ENCODE peak calls at places on chromosomes 6 and 20, in nine cellular contexts. One of them, this sample, is unnamed.

GRCh38 chr6:45436544-45437440 is 59.1 kb upstream of the SUPT3H start:
- DNase-seq in SK-N-SH: no peak
- DNase-seq in Panc1: no peak
- DNase-seq in HL-60: peak
- DNase-seq in A549: no peak
- DNase-seq in HCT116: no peak
- DNase-seq in GM12878: peak
- DNase-seq in K562: peak
- DNase-seq in HepG2: no peak
- DNase-seq in this sample: no peak

GRCh38 chr20:23926941-23927872 is 47.7 kb upstream of the CST5 start:
- DNase-seq in SK-N-SH: peak
- DNase-seq in Panc1: no peak
- DNase-seq in HL-60: peak
- DNase-seq in A549: no peak
- DNase-seq in HCT116: no peak
- DNase-seq in GM12878: no peak
- DNase-seq in K562: no peak
- DNase-seq in HepG2: no peak
- DNase-seq in this sample: no peak

GRCh38 chr6:20741490-20741889 is 207.2 kb downstream of the CDKAL1 start:
- DNase-seq in SK-N-SH: no peak
- DNase-seq in Panc1: no peak
- DNase-seq in HL-60: no peak
- DNase-seq in A549: no peak
- DNase-seq in HCT116: no peak
- DNase-seq in GM12878: no peak
- DNase-seq in K562: no peak
- DNase-seq in HepG2: no peak
- DNase-seq in this sample: no peak

GRCh38 chr20:34922654-34923381 is 32.8 kb downstream of the GSS start:
- DNase-seq in SK-N-SH: no peak
- DNase-seq in Panc1: peak
- DNase-seq in HL-60: no peak
- DNase-seq in A549: peak
- DNase-seq in HCT116: no peak
- DNase-seq in GM12878: no peak
- DNase-seq in K562: no peak
- DNase-seq in HepG2: peak
- DNase-seq in this sample: no peak

GRCh38 chr20:45592574-45593189 is 13.6 kb upstream of the WFDC8 start:
- DNase-seq in SK-N-SH: peak
- DNase-seq in Panc1: peak
- DNase-seq in HL-60: peak
- DNase-seq in A549: peak
- DNase-seq in HCT116: peak
- DNase-seq in GM12878: no peak
- DNase-seq in K562: peak
- DNase-seq in HepG2: peak
- DNase-seq in this sample: peak

GRCh38 chr6:43702147-43702521 is 14.5 kb upstream of the MRPS18A start:
- DNase-seq in SK-N-SH: no peak
- DNase-seq in Panc1: no peak
- DNase-seq in HL-60: no peak
- DNase-seq in A549: no peak
- DNase-seq in HCT116: no peak
- DNase-seq in GM12878: no peak
- DNase-seq in K562: no peak
- DNase-seq in HepG2: no peak
- DNase-seq in this sample: no peak

GRCh38 chr6:25017932-25018581 is 82.3 kb upstream of the RIPOR2 start:
- DNase-seq in SK-N-SH: no peak
- DNase-seq in Panc1: peak
- DNase-seq in HL-60: peak
- DNase-seq in A549: peak
- DNase-seq in HCT116: peak
- DNase-seq in GM12878: no peak
- DNase-seq in K562: peak
- DNase-seq in HepG2: peak
- DNase-seq in this sample: peak

GRCh38 chr6:109187399-109188114 is 92.2 kb downstream of the CEP57L1 start:
- DNase-seq in SK-N-SH: peak
- DNase-seq in Panc1: peak
- DNase-seq in HL-60: peak
- DNase-seq in A549: peak
- DNase-seq in HCT116: peak
- DNase-seq in GM12878: no peak
- DNase-seq in K562: peak
- DNase-seq in HepG2: peak
- DNase-seq in this sample: peak

GRCh38 chr6:65299236-65299635 is 407.8 kb downstream of the EYS start:
- DNase-seq in SK-N-SH: no peak
- DNase-seq in Panc1: no peak
- DNase-seq in HL-60: no peak
- DNase-seq in A549: no peak
- DNase-seq in HCT116: no peak
- DNase-seq in GM12878: no peak
- DNase-seq in K562: no peak
- DNase-seq in HepG2: no peak
- DNase-seq in this sample: no peak

GRCh38 chr20:5602346-5602745 is 147.9 kb upstream of the SHLD1 start:
- DNase-seq in SK-N-SH: no peak
- DNase-seq in Panc1: no peak
- DNase-seq in HL-60: no peak
- DNase-seq in A549: no peak
- DNase-seq in HCT116: no peak
- DNase-seq in GM12878: no peak
- DNase-seq in K562: no peak
- DNase-seq in HepG2: no peak
- DNase-seq in this sample: no peak

GRCh38 chr20:49181265-49181877 is 6.8 kb downstream of the STAU1 start:
- DNase-seq in SK-N-SH: no peak
- DNase-seq in Panc1: no peak
- DNase-seq in HL-60: no peak
- DNase-seq in A549: no peak
- DNase-seq in HCT116: no peak
- DNase-seq in GM12878: no peak
- DNase-seq in K562: no peak
- DNase-seq in HepG2: no peak
- DNase-seq in this sample: no peak

GRCh38 chr20:49320460-49320859 is 42.6 kb upstream of the ZNFX1 start:
- DNase-seq in SK-N-SH: peak
- DNase-seq in Panc1: no peak
- DNase-seq in HL-60: peak
- DNase-seq in A549: peak
- DNase-seq in HCT116: peak
- DNase-seq in GM12878: no peak
- DNase-seq in K562: no peak
- DNase-seq in HepG2: peak
- DNase-seq in this sample: peak

GRCh38 chr6:34852406-34853085 is 35.3 kb downstream of the TAF11 start:
- DNase-seq in SK-N-SH: no peak
- DNase-seq in Panc1: no peak
- DNase-seq in HL-60: no peak
- DNase-seq in A549: no peak
- DNase-seq in HCT116: no peak
- DNase-seq in GM12878: no peak
- DNase-seq in K562: no peak
- DNase-seq in HepG2: no peak
- DNase-seq in this sample: peak

GRCh38 chr6:112222111-112222726 is 32.1 kb downstream of the LAMA4 start:
- DNase-seq in SK-N-SH: no peak
- DNase-seq in Panc1: no peak
- DNase-seq in HL-60: no peak
- DNase-seq in A549: no peak
- DNase-seq in HCT116: no peak
- DNase-seq in GM12878: no peak
- DNase-seq in K562: no peak
- DNase-seq in HepG2: no peak
- DNase-seq in this sample: no peak

GRCh38 chr6:168047841-168048723 is 30.9 kb downstream of the FRMD1 start:
- DNase-seq in SK-N-SH: no peak
- DNase-seq in Panc1: no peak
- DNase-seq in HL-60: no peak
- DNase-seq in A549: no peak
- DNase-seq in HCT116: no peak
- DNase-seq in GM12878: no peak
- DNase-seq in K562: no peak
- DNase-seq in HepG2: no peak
- DNase-seq in this sample: no peak

GRCh38 chr6:33768644-33769120 is 20.2 kb downstream of the LEMD2 start:
- DNase-seq in SK-N-SH: peak
- DNase-seq in Panc1: no peak
- DNase-seq in HL-60: peak
- DNase-seq in A549: peak
- DNase-seq in HCT116: peak
- DNase-seq in GM12878: no peak
- DNase-seq in K562: peak
- DNase-seq in HepG2: peak
- DNase-seq in this sample: peak

GRCh38 chr6:129713806-129714338 is 3.9 kb upstream of the ARHGAP18 start:
- DNase-seq in SK-N-SH: no peak
- DNase-seq in Panc1: no peak
- DNase-seq in HL-60: no peak
- DNase-seq in A549: no peak
- DNase-seq in HCT116: no peak
- DNase-seq in GM12878: no peak
- DNase-seq in K562: no peak
- DNase-seq in HepG2: no peak
- DNase-seq in this sample: no peak

GRCh38 chr20:34824861-34825529 is 456 bp downstream of the NCOA6 start:
- DNase-seq in SK-N-SH: peak
- DNase-seq in Panc1: no peak
- DNase-seq in HL-60: peak
- DNase-seq in A549: peak
- DNase-seq in HCT116: peak
- DNase-seq in GM12878: no peak
- DNase-seq in K562: no peak
- DNase-seq in HepG2: peak
- DNase-seq in this sample: peak

DNA sequence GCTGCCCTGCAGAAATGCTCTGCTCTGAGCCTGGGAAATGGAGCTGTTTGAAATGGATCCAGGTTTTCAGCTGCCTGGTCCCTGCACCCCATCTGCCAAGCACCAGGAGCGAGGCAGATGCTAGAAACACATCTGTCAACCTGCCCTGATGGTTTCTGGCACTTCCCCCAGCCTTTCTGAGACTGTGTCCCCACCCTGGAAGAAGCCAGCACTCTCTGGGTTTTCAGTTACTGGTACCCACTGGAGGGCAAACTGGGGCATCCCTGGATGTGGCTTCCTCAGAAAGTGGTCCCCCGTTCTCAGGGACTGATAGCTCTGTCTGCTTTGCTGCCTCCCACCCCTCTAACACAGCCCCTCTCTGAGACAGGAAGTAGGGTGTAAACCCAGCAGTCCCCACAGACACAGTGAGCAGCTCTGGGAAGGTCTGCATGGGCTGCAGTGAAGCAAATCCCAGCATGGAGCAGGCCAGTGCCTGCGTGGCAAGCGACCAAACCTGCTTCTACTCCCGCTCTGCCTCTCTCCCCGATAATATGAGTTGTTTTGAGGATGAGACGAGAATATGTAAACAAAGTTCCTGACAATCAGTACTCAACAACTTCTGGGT is 54.2 kb upstream of the MAFB start:
- DNase-seq in SK-N-SH: no peak
- DNase-seq in Panc1: no peak
- DNase-seq in HL-60: no peak
- DNase-seq in A549: no peak
- DNase-seq in HCT116: no peak
- DNase-seq in GM12878: no peak
- DNase-seq in K562: no peak
- DNase-seq in HepG2: no peak
- DNase-seq in this sample: no peak
- TF ChIP-seq REST in SK-N-SH: no peak
- TF ChIP-seq REST in Panc1: no peak
- TF ChIP-seq REST in HL-60: no peak
- TF ChIP-seq REST in A549: no peak
- TF ChIP-seq REST in HCT116: no peak
- TF ChIP-seq REST in GM12878: no peak
- TF ChIP-seq REST in K562: no peak
- TF ChIP-seq REST in HepG2: no peak
- TF ChIP-seq REST in this sample: no peak

DNA sequence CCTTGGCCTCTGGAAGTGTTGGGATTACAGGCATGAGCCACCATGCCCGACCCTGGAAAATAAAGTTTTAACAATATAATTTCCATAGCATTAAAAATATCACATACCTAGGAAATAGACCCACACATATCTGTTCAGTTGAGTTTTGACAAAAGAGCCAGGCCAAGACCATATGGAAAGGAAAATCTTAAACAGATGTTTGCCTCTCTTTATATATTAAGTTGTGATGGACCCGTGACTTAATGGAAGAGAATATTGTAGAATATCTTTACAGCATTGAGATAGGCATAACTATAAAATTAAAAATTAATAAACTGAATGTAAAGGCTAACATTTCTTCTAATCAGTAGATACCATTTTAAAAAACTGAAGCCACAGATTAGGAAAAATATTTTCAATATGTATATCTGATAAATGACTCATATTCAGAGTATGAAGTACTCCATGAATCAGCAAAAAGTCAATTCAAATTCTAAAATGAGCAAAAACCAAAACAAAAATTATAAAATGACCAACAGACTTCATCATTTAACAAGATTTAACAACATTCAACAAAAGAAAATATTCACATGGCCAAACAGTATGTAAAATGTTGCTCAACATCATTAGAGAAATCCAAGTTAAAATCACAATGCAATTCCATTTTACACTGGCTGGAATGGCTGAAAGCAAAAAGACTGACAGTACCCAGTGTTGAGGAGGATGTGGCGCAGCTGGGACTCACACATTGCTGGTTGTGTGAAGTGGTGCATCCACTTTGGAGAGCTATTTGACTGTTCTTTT is 43.3 kb downstream of the GTF2H5 start:
- DNase-seq in SK-N-SH: no peak
- DNase-seq in Panc1: no peak
- DNase-seq in HL-60: no peak
- DNase-seq in A549: no peak
- DNase-seq in HCT116: no peak
- DNase-seq in GM12878: no peak
- DNase-seq in K562: no peak
- DNase-seq in HepG2: no peak
- DNase-seq in this sample: no peak
- TF ChIP-seq REST in SK-N-SH: no peak
- TF ChIP-seq REST in Panc1: no peak
- TF ChIP-seq REST in HL-60: no peak
- TF ChIP-seq REST in A549: no peak
- TF ChIP-seq REST in HCT116: no peak
- TF ChIP-seq REST in GM12878: no peak
- TF ChIP-seq REST in K562: no peak
- TF ChIP-seq REST in HepG2: no peak
- TF ChIP-seq REST in this sample: no peak

GRCh38 chr6:50076431-50076830 is 26.7 kb upstream of the DEFB112 start:
- DNase-seq in SK-N-SH: no peak
- DNase-seq in Panc1: no peak
- DNase-seq in HL-60: no peak
- DNase-seq in A549: no peak
- DNase-seq in HCT116: no peak
- DNase-seq in GM12878: no peak
- DNase-seq in K562: no peak
- DNase-seq in HepG2: no peak
- DNase-seq in this sample: no peak
- TF ChIP-seq REST in SK-N-SH: no peak
- TF ChIP-seq REST in Panc1: no peak
- TF ChIP-seq REST in HL-60: no peak
- TF ChIP-seq REST in A549: no peak
- TF ChIP-seq REST in HCT116: no peak
- TF ChIP-seq REST in GM12878: no peak
- TF ChIP-seq REST in K562: no peak
- TF ChIP-seq REST in HepG2: no peak
- TF ChIP-seq REST in this sample: no peak

GRCh38 chr20:41512624-41513023 is 105.6 kb downstream of the CHD6 start:
- DNase-seq in SK-N-SH: no peak
- DNase-seq in Panc1: no peak
- DNase-seq in HL-60: no peak
- DNase-seq in A549: no peak
- DNase-seq in HCT116: no peak
- DNase-seq in GM12878: no peak
- DNase-seq in K562: no peak
- DNase-seq in HepG2: no peak
- DNase-seq in this sample: no peak
- TF ChIP-seq REST in SK-N-SH: no peak
- TF ChIP-seq REST in Panc1: no peak
- TF ChIP-seq REST in HL-60: no peak
- TF ChIP-seq REST in A549: no peak
- TF ChIP-seq REST in HCT116: no peak
- TF ChIP-seq REST in GM12878: no peak
- TF ChIP-seq REST in K562: no peak
- TF ChIP-seq REST in HepG2: no peak
- TF ChIP-seq REST in this sample: no peak

This sample was measured in GM23338.